ENCODE peak calls at places on chromosome 14, in seven cellular contexts. One of them, this sample, is unnamed. For H3K9me3, the result is how much of the 10 kb centered on the place peaks cover.

GRCh38 chr14:103021817-103022668 is 35.3 kb downstream of the CDC42BPB start:
- DNase-seq in HCT116: no peak
- DNase-seq in endothelial cell of umbilical vein: no peak
- DNase-seq in mammary epithelial cell: no peak
- DNase-seq in neural progenitor cell: no peak
- DNase-seq in PC-3: no peak
- DNase-seq in PC-9: no peak
- DNase-seq in this sample: no peak

GRCh38 chr14:42224053-42224888 is 617.6 kb downstream of the LRFN5 start:
- DNase-seq in HCT116: peak
- DNase-seq in endothelial cell of umbilical vein: peak
- DNase-seq in mammary epithelial cell: peak
- DNase-seq in neural progenitor cell: peak
- DNase-seq in PC-3: peak
- DNase-seq in PC-9: no peak
- DNase-seq in this sample: peak

GRCh38 chr14:21795456-21795855 is 121.8 kb upstream of the OR4E1 start:
- DNase-seq in HCT116: no peak
- DNase-seq in endothelial cell of umbilical vein: no peak
- DNase-seq in mammary epithelial cell: no peak
- DNase-seq in neural progenitor cell: no peak
- DNase-seq in PC-3: no peak
- DNase-seq in PC-9: no peak
- DNase-seq in this sample: peak

GRCh38 chr14:61615743-61616523 is 79.4 kb upstream of the HIF1A start:
- DNase-seq in HCT116: no peak
- DNase-seq in endothelial cell of umbilical vein: peak
- DNase-seq in mammary epithelial cell: no peak
- DNase-seq in neural progenitor cell: no peak
- DNase-seq in PC-3: peak
- DNase-seq in PC-9: peak
- DNase-seq in this sample: no peak

GRCh38 chr14:71175491-71175890 is 268.2 kb downstream of the PCNX1 start:
- DNase-seq in HCT116: no peak
- DNase-seq in endothelial cell of umbilical vein: no peak
- DNase-seq in mammary epithelial cell: peak
- DNase-seq in neural progenitor cell: no peak
- DNase-seq in PC-3: peak
- DNase-seq in PC-9: peak
- DNase-seq in this sample: no peak

GRCh38 chr14:92625213-92625612 is 111.6 kb downstream of the RIN3 start:
- DNase-seq in HCT116: peak
- DNase-seq in endothelial cell of umbilical vein: no peak
- DNase-seq in mammary epithelial cell: peak
- DNase-seq in neural progenitor cell: no peak
- DNase-seq in PC-3: peak
- DNase-seq in PC-9: peak
- DNase-seq in this sample: no peak

GRCh38 chr14:33949051-33950037 is 1.5 kb downstream of the EGLN3 start:
- DNase-seq in HCT116: no peak
- DNase-seq in endothelial cell of umbilical vein: no peak
- DNase-seq in mammary epithelial cell: no peak
- DNase-seq in neural progenitor cell: no peak
- DNase-seq in PC-3: no peak
- DNase-seq in PC-9: no peak
- DNase-seq in this sample: no peak

GRCh38 chr14:32939254-32940065 is 781 bp downstream of the NPAS3 start:
- DNase-seq in HCT116: no peak
- DNase-seq in endothelial cell of umbilical vein: peak
- DNase-seq in mammary epithelial cell: peak
- DNase-seq in neural progenitor cell: peak
- DNase-seq in PC-3: peak
- DNase-seq in PC-9: no peak
- DNase-seq in this sample: no peak

GRCh38 chr14:98290596-98290995 is 981.4 kb downstream of the BCL11B start:
- DNase-seq in HCT116: no peak
- DNase-seq in endothelial cell of umbilical vein: no peak
- DNase-seq in mammary epithelial cell: peak
- DNase-seq in neural progenitor cell: no peak
- DNase-seq in PC-3: peak
- DNase-seq in PC-9: no peak
- DNase-seq in this sample: no peak

GRCh38 chr14:65689070-65689469 is 276.5 kb downstream of the FUT8 start:
- DNase-seq in HCT116: no peak
- DNase-seq in endothelial cell of umbilical vein: no peak
- DNase-seq in mammary epithelial cell: no peak
- DNase-seq in neural progenitor cell: no peak
- DNase-seq in PC-3: no peak
- DNase-seq in PC-9: no peak
- DNase-seq in this sample: no peak

GRCh38 chr14:64891839-64892375 is 12.2 kb upstream of the SPTB start:
- DNase-seq in HCT116: peak
- DNase-seq in endothelial cell of umbilical vein: peak
- DNase-seq in mammary epithelial cell: peak
- DNase-seq in neural progenitor cell: peak
- DNase-seq in PC-3: peak
- DNase-seq in PC-9: peak
- DNase-seq in this sample: peak

GRCh38 chr14:35341454-35342159 is 49.4 kb downstream of the PSMA6 start:
- DNase-seq in HCT116: peak
- DNase-seq in endothelial cell of umbilical vein: peak
- DNase-seq in mammary epithelial cell: peak
- DNase-seq in neural progenitor cell: peak
- DNase-seq in PC-3: peak
- DNase-seq in PC-9: peak
- DNase-seq in this sample: no peak

GRCh38 chr14:49218436-49219092 is 367.6 kb downstream of the RPS29 start:
- DNase-seq in HCT116: no peak
- DNase-seq in endothelial cell of umbilical vein: no peak
- DNase-seq in mammary epithelial cell: no peak
- DNase-seq in neural progenitor cell: no peak
- DNase-seq in PC-3: peak
- DNase-seq in PC-9: no peak
- DNase-seq in this sample: no peak

GRCh38 chr14:73591690-73592448 is at the start of gene ACOT4:
- DNase-seq in HCT116: no peak
- DNase-seq in endothelial cell of umbilical vein: no peak
- DNase-seq in mammary epithelial cell: peak
- DNase-seq in neural progenitor cell: peak
- DNase-seq in PC-3: peak
- DNase-seq in PC-9: no peak
- DNase-seq in this sample: no peak

GRCh38 chr14:102867826-102868580 is 54.5 kb upstream of the AMN start:
- DNase-seq in HCT116: no peak
- DNase-seq in endothelial cell of umbilical vein: no peak
- DNase-seq in mammary epithelial cell: no peak
- DNase-seq in neural progenitor cell: no peak
- DNase-seq in PC-3: no peak
- DNase-seq in PC-9: no peak
- DNase-seq in this sample: no peak

GRCh38 chr14:57533214-57533613 is 39.6 kb upstream of the CCDC198 start:
- DNase-seq in HCT116: peak
- DNase-seq in endothelial cell of umbilical vein: no peak
- DNase-seq in mammary epithelial cell: no peak
- DNase-seq in neural progenitor cell: peak
- DNase-seq in PC-3: peak
- DNase-seq in PC-9: no peak
- DNase-seq in this sample: peak

GRCh38 chr14:64806202-64806861 is 73.4 kb downstream of the SPTB start:
- DNase-seq in HCT116: no peak
- DNase-seq in endothelial cell of umbilical vein: no peak
- DNase-seq in mammary epithelial cell: peak
- DNase-seq in neural progenitor cell: no peak
- DNase-seq in PC-3: peak
- DNase-seq in PC-9: peak
- DNase-seq in this sample: no peak

GRCh38 chr14:70289138-70289537 is 70.3 kb downstream of the COX16 start:
- DNase-seq in HCT116: no peak
- DNase-seq in endothelial cell of umbilical vein: no peak
- DNase-seq in mammary epithelial cell: no peak
- DNase-seq in neural progenitor cell: no peak
- DNase-seq in PC-3: no peak
- DNase-seq in PC-9: no peak
- DNase-seq in this sample: peak

GRCh38 chr14:47863441-47863840 is 188.0 kb upstream of the MDGA2 start:
- DNase-seq in HCT116: no peak
- DNase-seq in endothelial cell of umbilical vein: no peak
- DNase-seq in mammary epithelial cell: no peak
- DNase-seq in neural progenitor cell: no peak
- DNase-seq in PC-3: no peak
- DNase-seq in PC-9: no peak
- DNase-seq in this sample: no peak

GRCh38 chr14:33699300-33699699 is 251.6 kb downstream of the EGLN3 start:
- DNase-seq in HCT116: no peak
- DNase-seq in endothelial cell of umbilical vein: no peak
- DNase-seq in mammary epithelial cell: no peak
- DNase-seq in neural progenitor cell: no peak
- DNase-seq in PC-3: no peak
- DNase-seq in PC-9: no peak
- DNase-seq in this sample: no peak

GRCh38 chr14:72169521-72169920 is 237.3 kb downstream of the RGS6 start:
- DNase-seq in HCT116: peak
- DNase-seq in endothelial cell of umbilical vein: no peak
- DNase-seq in mammary epithelial cell: no peak
- DNase-seq in neural progenitor cell: no peak
- DNase-seq in PC-3: no peak
- DNase-seq in PC-9: no peak
- DNase-seq in this sample: no peak

GRCh38 chr14:93212432-93212831 is 5.4 kb downstream of the UBR7 start:
- DNase-seq in HCT116: no peak
- DNase-seq in endothelial cell of umbilical vein: no peak
- DNase-seq in mammary epithelial cell: no peak
- DNase-seq in neural progenitor cell: no peak
- DNase-seq in PC-3: no peak
- DNase-seq in PC-9: no peak
- DNase-seq in this sample: no peak

GRCh38 chr14:52103416-52103815 is 34.6 kb upstream of the NID2 start:
- DNase-seq in HCT116: no peak
- DNase-seq in endothelial cell of umbilical vein: no peak
- DNase-seq in mammary epithelial cell: no peak
- DNase-seq in neural progenitor cell: no peak
- DNase-seq in PC-3: no peak
- DNase-seq in PC-9: no peak
- DNase-seq in this sample: no peak

GRCh38 chr14:59919582-59920377 is at the start of gene LRRC9:
- DNase-seq in HCT116: no peak
- DNase-seq in endothelial cell of umbilical vein: no peak
- DNase-seq in mammary epithelial cell: no peak
- DNase-seq in neural progenitor cell: peak
- DNase-seq in PC-3: no peak
- DNase-seq in PC-9: no peak
- DNase-seq in this sample: no peak

GRCh38 chr14:75440733-75441474 is 13.1 kb downstream of the JDP2 start:
- DNase-seq in HCT116: no peak
- DNase-seq in endothelial cell of umbilical vein: no peak
- DNase-seq in mammary epithelial cell: no peak
- DNase-seq in neural progenitor cell: no peak
- DNase-seq in PC-3: no peak
- DNase-seq in PC-9: no peak
- DNase-seq in this sample: no peak

GRCh38 chr14:98350213-98350612 is 921.8 kb downstream of the BCL11B start:
- DNase-seq in HCT116: no peak
- DNase-seq in endothelial cell of umbilical vein: no peak
- DNase-seq in mammary epithelial cell: peak
- DNase-seq in neural progenitor cell: no peak
- DNase-seq in PC-3: no peak
- DNase-seq in PC-9: no peak
- DNase-seq in this sample: no peak

GRCh38 chr14:101351146-101351545 is 210.1 kb upstream of the DIO3 start:
- DNase-seq in HCT116: no peak
- DNase-seq in endothelial cell of umbilical vein: no peak
- DNase-seq in mammary epithelial cell: no peak
- DNase-seq in neural progenitor cell: no peak
- DNase-seq in PC-3: no peak
- DNase-seq in PC-9: no peak
- DNase-seq in this sample: no peak

GRCh38 chr14:101350710-101351109 is 210.6 kb upstream of the DIO3 start:
- DNase-seq in HCT116: no peak
- DNase-seq in endothelial cell of umbilical vein: no peak
- DNase-seq in mammary epithelial cell: no peak
- DNase-seq in neural progenitor cell: no peak
- DNase-seq in PC-3: no peak
- DNase-seq in PC-9: no peak
- DNase-seq in this sample: no peak

GRCh38 chr14:101347893-101348777 is 213.2 kb upstream of the DIO3 start:
- DNase-seq in HCT116: no peak
- DNase-seq in endothelial cell of umbilical vein: no peak
- DNase-seq in mammary epithelial cell: no peak
- DNase-seq in neural progenitor cell: no peak
- DNase-seq in PC-3: no peak
- DNase-seq in PC-9: no peak
- DNase-seq in this sample: no peak

GRCh38 chr14:101350021-101350420 is 211.3 kb upstream of the DIO3 start:
- DNase-seq in HCT116: no peak
- DNase-seq in endothelial cell of umbilical vein: no peak
- DNase-seq in mammary epithelial cell: no peak
- DNase-seq in neural progenitor cell: no peak
- DNase-seq in PC-3: no peak
- DNase-seq in PC-9: no peak
- DNase-seq in this sample: no peak

GRCh38 chr14:101349108-101349507 is 212.2 kb upstream of the DIO3 start:
- DNase-seq in HCT116: no peak
- DNase-seq in endothelial cell of umbilical vein: no peak
- DNase-seq in mammary epithelial cell: no peak
- DNase-seq in neural progenitor cell: no peak
- DNase-seq in PC-3: no peak
- DNase-seq in PC-9: no peak
- DNase-seq in this sample: no peak
- H3K9me3 ChIP-seq in HCT116: under half
- H3K9me3 ChIP-seq in endothelial cell of umbilical vein: under half
- H3K9me3 ChIP-seq in mammary epithelial cell: under half
- H3K9me3 ChIP-seq in neural progenitor cell: under half
- H3K9me3 ChIP-seq in PC-3: under half
- H3K9me3 ChIP-seq in PC-9: under half
- H3K9me3 ChIP-seq in this sample: under half

GRCh38 chr14:63045612-63046320 is 508 bp upstream of the KCNH5 start:
- DNase-seq in HCT116: no peak
- DNase-seq in endothelial cell of umbilical vein: no peak
- DNase-seq in mammary epithelial cell: peak
- DNase-seq in neural progenitor cell: peak
- DNase-seq in PC-3: no peak
- DNase-seq in PC-9: no peak
- DNase-seq in this sample: no peak
- TF ChIP-seq EZH2 in HCT116: no peak
- TF ChIP-seq EZH2 in endothelial cell of umbilical vein: peak
- TF ChIP-seq EZH2 in mammary epithelial cell: no peak
- TF ChIP-seq EZH2 in neural progenitor cell: peak
- TF ChIP-seq EZH2 in PC-3: peak
- TF ChIP-seq EZH2 in PC-9: no peak
- TF ChIP-seq EZH2 in this sample: no peak

GRCh38 chr14:95500772-95501401 is 15.6 kb downstream of the SYNE3 start:
- DNase-seq in HCT116: no peak
- DNase-seq in endothelial cell of umbilical vein: peak
- DNase-seq in mammary epithelial cell: no peak
- DNase-seq in neural progenitor cell: no peak
- DNase-seq in PC-3: peak
- DNase-seq in PC-9: no peak
- DNase-seq in this sample: no peak
- H3K27ac ChIP-seq in HCT116: no peak
- H3K27ac ChIP-seq in endothelial cell of umbilical vein: peak
- H3K27ac ChIP-seq in mammary epithelial cell: no peak
- H3K27ac ChIP-seq in neural progenitor cell: no peak
- H3K27ac ChIP-seq in PC-3: peak
- H3K27ac ChIP-seq in PC-9: no peak
- H3K27ac ChIP-seq in this sample: no peak

GRCh38 chr14:101596742-101597141 is 35.4 kb downstream of the DIO3 start:
- DNase-seq in HCT116: no peak
- DNase-seq in endothelial cell of umbilical vein: no peak
- DNase-seq in mammary epithelial cell: no peak
- DNase-seq in neural progenitor cell: no peak
- DNase-seq in PC-3: no peak
- DNase-seq in PC-9: no peak
- DNase-seq in this sample: no peak
- H3K9me3 ChIP-seq in HCT116: under half
- H3K9me3 ChIP-seq in endothelial cell of umbilical vein: under half
- H3K9me3 ChIP-seq in mammary epithelial cell: under half
- H3K9me3 ChIP-seq in neural progenitor cell: under half
- H3K9me3 ChIP-seq in PC-3: under half
- H3K9me3 ChIP-seq in PC-9: under half
- H3K9me3 ChIP-seq in this sample: under half